ENCODE peak calls at places on chromosomes 13 and 19, in five cellular contexts. One of them, this sample, is unnamed.

GRCh38 chr19:2015611-2015950 is at the start of gene BTBD2:
- DNase-seq in activated T-cell treated with anti-CD3 and anti-CD28 coated beads for 1 hour: peak
- DNase-seq in amygdala: peak
- DNase-seq in BJ: no peak
- DNase-seq in HEK293T: peak
- DNase-seq in this sample: peak

GRCh38 chr19:30046522-30046921 is 104.5 kb downstream of the URI1 start:
- DNase-seq in activated T-cell treated with anti-CD3 and anti-CD28 coated beads for 1 hour: no peak
- DNase-seq in amygdala: peak
- DNase-seq in HEK293T: no peak
- DNase-seq in BJ: no peak
- DNase-seq in this sample: no peak

GRCh38 chr13:35475960-35476943 is at the start of gene MAB21L1:
- DNase-seq in amygdala: peak
- DNase-seq in activated T-cell treated with anti-CD3 and anti-CD28 coated beads for 1 hour: no peak
- DNase-seq in HEK293T: peak
- DNase-seq in BJ: peak
- DNase-seq in this sample: no peak

GRCh38 chr13:31122544-31123260 is 39.0 kb downstream of the HSPH1 start:
- DNase-seq in activated T-cell treated with anti-CD3 and anti-CD28 coated beads for 1 hour: no peak
- DNase-seq in amygdala: no peak
- DNase-seq in BJ: no peak
- DNase-seq in HEK293T: no peak
- DNase-seq in this sample: no peak

GRCh38 chr19:50890422-50891252 is 17.4 kb downstream of the KLK2 start:
- DNase-seq in BJ: no peak
- DNase-seq in HEK293T: no peak
- DNase-seq in activated T-cell treated with anti-CD3 and anti-CD28 coated beads for 1 hour: no peak
- DNase-seq in amygdala: no peak
- DNase-seq in this sample: no peak

GRCh38 chr13:75612354-75612753 is 23.8 kb upstream of the LMO7 start:
- DNase-seq in amygdala: no peak
- DNase-seq in activated T-cell treated with anti-CD3 and anti-CD28 coated beads for 1 hour: no peak
- DNase-seq in BJ: no peak
- DNase-seq in HEK293T: no peak
- DNase-seq in this sample: no peak

GRCh38 chr13:99496322-99497142 is 4.7 kb upstream of the TM9SF2 start:
- DNase-seq in activated T-cell treated with anti-CD3 and anti-CD28 coated beads for 1 hour: peak
- DNase-seq in BJ: no peak
- DNase-seq in HEK293T: no peak
- DNase-seq in amygdala: peak
- DNase-seq in this sample: peak

GRCh38 chr13:36096411-36097184 is 34.6 kb downstream of the DCLK1 start:
- DNase-seq in BJ: no peak
- DNase-seq in amygdala: no peak
- DNase-seq in HEK293T: no peak
- DNase-seq in activated T-cell treated with anti-CD3 and anti-CD28 coated beads for 1 hour: no peak
- DNase-seq in this sample: no peak

GRCh38 chr13:30607908-30608307 is 9.8 kb upstream of the USPL1 start:
- DNase-seq in activated T-cell treated with anti-CD3 and anti-CD28 coated beads for 1 hour: peak
- DNase-seq in amygdala: no peak
- DNase-seq in HEK293T: no peak
- DNase-seq in BJ: no peak
- DNase-seq in this sample: peak